ENCODE peak calls at places on chromosomes 3 and 15, in seven cellular contexts. R, X, Y, O, E, Z and F are unnamed samples.

GRCh38 chr3:78724886-78725285 is 1042.9 kb downstream of the ROBO1 start:
- DNase-seq in Y (no peak), E (no peak), Z (no peak), O (no peak), X (no peak), R (no peak), F (no peak)

GRCh38 chr3:71132995-71133730 is 450.4 kb downstream of the FOXP1 start:
- DNase-seq in O (no peak), Y (no peak), R (no peak), X (no peak), Z (no peak), E (no peak), F (no peak)

GRCh38 chr15:57503911-57504598 is 87.6 kb upstream of the MYZAP start:
- DNase-seq in Z (no peak), X (no peak), Y (no peak), R (no peak), O (no peak), E (no peak), F (no peak)

GRCh38 chr3:112351036-112351435 is 18.1 kb downstream of the CD200 start:
- DNase-seq in O (no peak), E (no peak), Z (no peak), X (no peak), Y (no peak), R (no peak), F (no peak)

GRCh38 chr3:67017211-67017610 is 19.1 kb downstream of the KBTBD8 start:
- DNase-seq in X (no peak), Y (no peak), Z (no peak), E (peak; percentile 67), O (no peak), R (no peak), F (no peak)

GRCh38 chr15:76140069-76140454 is 80.3 kb downstream of the TMEM266 start:
- DNase-seq in E (no peak), Y (no peak), X (no peak), Z (no peak), R (no peak), O (no peak), F (no peak)

GRCh38 chr3:135966349-135966695 is 794 bp downstream of the PPP2R3A start:
- DNase-seq in O (no peak), X (no peak), R (no peak), Z (peak; percentile 60), Y (no peak), E (no peak), F (no peak)

GRCh38 chr15:28901987-28902745 is 16.4 kb downstream of the APBA2 start:
- DNase-seq in Y (no peak), E (no peak), X (no peak), Z (no peak), O (no peak), R (no peak), F (no peak)

GRCh38 chr3:172376402-172376801 is 71.9 kb downstream of the GHSR start:
- DNase-seq in R (no peak), O (no peak), E (no peak), Y (no peak), X (no peak), Z (no peak), F (no peak)

GRCh38 chr3:83438177-83438576 is 1520.6 kb upstream of the CADM2 start:
- DNase-seq in E (no peak), R (no peak), Z (no peak), O (no peak), Y (no peak), X (no peak), F (no peak)

DNA sequence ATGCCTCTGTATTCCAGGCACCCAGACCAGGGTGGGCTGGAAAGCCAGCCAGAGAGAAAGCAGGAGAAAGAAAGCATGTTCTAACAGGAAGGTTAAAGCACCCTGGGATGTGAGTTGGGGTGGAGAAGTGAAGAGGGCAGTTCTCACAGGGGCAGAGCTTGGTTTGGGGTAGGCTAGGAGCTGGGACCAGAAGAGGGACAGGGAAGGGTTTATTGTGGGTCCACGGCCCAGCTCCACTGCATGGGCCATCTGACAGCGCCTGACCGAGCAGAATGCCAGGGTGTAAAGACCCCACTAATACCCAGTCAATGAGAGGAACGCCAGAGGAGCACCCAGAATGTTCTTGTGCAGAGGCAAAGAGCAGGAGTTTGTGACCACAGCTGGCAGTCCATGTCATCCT is 27.1 kb upstream of the MAGEF1 start:
- DNase-seq in O (peak; percentile 1), Y (no peak), X (no peak), Z (no peak), E (no peak), R (peak; percentile 57), F (no peak)
- TF ChIP-seq CTCF in O (no peak), Y (no peak), X (no peak), Z (no peak), E (no peak), R (no peak), F (no peak)

DNA sequence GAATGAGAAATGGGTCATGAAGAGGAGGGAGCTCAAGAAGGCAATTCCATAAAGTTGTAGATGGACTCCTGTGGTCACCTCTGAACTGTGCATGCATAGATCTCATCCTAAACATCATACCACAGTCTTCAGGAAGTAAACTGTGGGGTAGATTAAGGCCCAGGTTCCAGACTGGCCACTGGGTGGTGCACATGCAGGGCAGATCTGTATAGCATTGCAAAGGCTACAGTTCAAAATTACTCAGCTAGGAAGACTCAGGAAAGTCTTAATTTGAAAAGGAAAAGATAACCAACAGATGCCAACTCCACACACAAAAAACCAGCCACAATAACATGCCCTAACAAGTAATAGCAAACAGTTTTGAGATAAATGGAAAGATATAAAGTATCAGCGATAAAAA is 20.3 kb downstream of the KY start:
- DNase-seq in E (no peak), R (peak; percentile 16), Y (no peak), X (no peak), Z (no peak), O (no peak), F (no peak)
- TF ChIP-seq CTCF in E (peak; percentile 48), R (no peak), Y (peak; percentile 53), X (peak; percentile 47), Z (no peak), O (no peak), F (peak; percentile 63)

GRCh38 chr15:49620174-49620573 is 444 bp downstream of the FAM227B start:
- DNase-seq in O (no peak), X (no peak), Y (no peak), R (no peak), Z (no peak), E (no peak), F (peak; percentile 30)
- TF ChIP-seq CTCF in O (peak; percentile 39), X (no peak), Y (no peak), R (no peak), Z (no peak), E (no peak), F (no peak)

GRCh38 chr3:33799202-33799551 is 747 bp downstream of the PDCD6IP start:
- DNase-seq in Z (no peak), X (no peak), R (no peak), Y (no peak), O (no peak), E (no peak), F (no peak)

GRCh38 chr3:33803252-33803651 is 4.8 kb downstream of the PDCD6IP start:
- DNase-seq in X (no peak), Y (no peak), Z (no peak), R (no peak), O (no peak), E (no peak), F (no peak)

GRCh38 chr3:33796137-33796536 is 2.3 kb upstream of the PDCD6IP start:
- DNase-seq in X (no peak), E (no peak), R (no peak), O (no peak), Y (no peak), Z (no peak), F (no peak)

GRCh38 chr3:33798113-33798417 is 365 bp upstream of the PDCD6IP start:
- DNase-seq in Y (no peak), E (no peak), O (no peak), X (no peak), R (no peak), Z (no peak), F (no peak)

GRCh38 chr3:33798418-33799201 is at the start of gene PDCD6IP:
- DNase-seq in O (peak; percentile 96), E (peak; percentile 89), X (peak; percentile 74), R (peak; percentile 94), Y (peak; percentile 96), Z (peak; percentile 93), F (peak; percentile 43)
- TF ChIP-seq CTCF in O (no peak), E (peak; percentile 53), X (no peak), R (no peak), Y (peak; percentile 28), Z (peak; percentile 51), F (no peak)